ENCODE peak calls at places on chromosomes 7 and 10, in five cellular contexts. M is A549, B is OCI-LY7, R is hepatocyte, A is ovary. V is an unnamed sample.

GRCh38 chr7:112398534-112398933 is 51.7 kb upstream of the IFRD1 start:
- DNase-seq in A (no peak), M (no peak), B (no peak), R (no peak), V (no peak)

GRCh38 chr7:125396466-125397151 is 467.0 kb upstream of the POT1 start:
- DNase-seq in A (no peak), M (no peak), R (no peak), B (no peak), V (no peak)

GRCh38 chr10:17023386-17024298 is 106.0 kb downstream of the CUBN start:
- DNase-seq in B (peak; percentile 5), R (peak; percentile 75), A (no peak), M (peak; percentile 52), V (peak; percentile 87)

GRCh38 chr7:43823941-43824340 is 45.4 kb downstream of the MRPS24 start:
- DNase-seq in B (no peak), M (no peak), A (no peak), R (peak; percentile 8), V (no peak)

GRCh38 chr10:124053971-124054370 is 39.4 kb downstream of the CHST15 start:
- DNase-seq in R (no peak), M (no peak), A (no peak), B (no peak), V (no peak)

GRCh38 chr7:132500727-132501410 is 75.4 kb downstream of the PLXNA4 start:
- DNase-seq in M (no peak), R (peak; percentile 41), B (no peak), A (peak; percentile 79), V (peak; percentile 93)

GRCh38 chr7:27097686-27098492 is 2.1 kb upstream of the HOXA1 start:
- DNase-seq in B (no peak), A (no peak), M (no peak), R (no peak), V (no peak)

GRCh38 chr10:75287697-75288096 is 51.9 kb upstream of the COMTD1 start:
- DNase-seq in M (no peak), B (no peak), A (no peak), R (no peak), V (peak; percentile 52)

GRCh38 chr7:23353172-23353571 is 54.0 kb downstream of the MALSU1 start:
- DNase-seq in M (no peak), A (no peak), B (peak; percentile 62), R (no peak), V (no peak)

GRCh38 chr10:74529205-74529604 is 297.2 kb upstream of the KAT6B start:
- DNase-seq in B (no peak), R (no peak), M (no peak), A (no peak), V (no peak)

GRCh38 chr7:74262639-74263398 is 8.6 kb upstream of the RFC2 start:
- DNase-seq in M (no peak), B (no peak), R (no peak), A (no peak), V (no peak)

GRCh38 chr7:151177310-151177709 is 9.7 kb downstream of the ASB10 start:
- DNase-seq in A (no peak), R (no peak), B (no peak), M (no peak), V (no peak)

GRCh38 chr10:113221756-113222168 is 271.7 kb downstream of the TCF7L2 start:
- DNase-seq in M (no peak), R (peak; percentile 41), A (no peak), B (no peak), V (no peak)

GRCh38 chr10:29922904-29923303 is 136.5 kb downstream of the JCAD start:
- DNase-seq in B (no peak), A (no peak), M (no peak), R (no peak), V (no peak)

DNA sequence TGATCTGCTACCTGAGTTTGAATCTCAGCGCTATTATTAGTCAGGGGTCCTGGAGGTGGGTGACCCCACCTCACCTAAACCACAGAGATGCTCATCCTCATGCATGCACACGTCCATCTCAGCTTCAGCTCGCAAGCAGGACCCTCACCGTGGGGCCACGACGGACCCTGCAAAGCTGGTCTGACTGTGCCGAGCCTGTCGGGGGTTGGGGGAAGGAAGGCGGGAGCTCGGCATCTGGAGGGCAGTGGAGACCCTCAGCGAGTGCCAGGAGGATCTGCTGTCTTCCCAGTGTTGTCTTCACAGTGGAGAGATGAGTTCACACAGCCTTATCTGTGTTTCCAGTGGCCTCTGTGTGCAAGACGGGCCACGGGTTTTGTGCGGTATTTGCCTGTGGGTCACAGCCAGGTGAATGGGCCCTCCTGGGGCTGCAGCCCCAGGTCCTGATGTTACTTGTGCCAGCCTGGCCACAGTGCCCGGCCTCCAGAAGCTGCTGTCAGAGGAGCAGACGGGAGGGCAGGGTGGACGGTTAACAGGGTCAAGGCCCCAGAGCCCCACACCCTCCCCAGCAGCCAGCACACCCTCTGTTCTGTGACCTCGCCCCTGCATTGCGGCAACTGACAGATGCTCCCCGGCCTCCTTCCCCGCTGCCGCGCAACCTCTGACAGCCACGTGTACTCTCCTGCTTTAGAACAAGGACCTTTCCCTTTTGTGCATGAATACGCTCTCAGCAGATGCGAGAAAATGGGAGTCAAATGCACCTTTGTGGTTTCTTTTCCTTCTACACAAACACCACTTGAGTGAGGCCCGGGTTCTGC is 528.8 kb downstream of the DNAJB6 start:
- DNase-seq in M (no peak), B (no peak), R (no peak), A (no peak), V (no peak)
- H3K9me3 ChIP-seq in M (no peaks in the 10 kb centered on the region), B (no peaks in the 10 kb centered on the region), R (no peaks in the 10 kb centered on the region), A (no peaks in the 10 kb centered on the region), V (no peaks in the 10 kb centered on the region)

GRCh38 chr7:96996937-96997511 is 8.3 kb upstream of the DLX6 start:
- DNase-seq in B (no peak), R (no peak), M (no peak), A (no peak), V (no peak)
- H3K4me3 ChIP-seq in B (no peak overlapping the region), R (no peak overlapping the region), M (no peak overlapping the region), A (no peak overlapping the region), V (no peak overlapping the region)

GRCh38 chr10:130725474-130725970 is 586.0 kb downstream of the TCERG1L start:
- DNase-seq in R (no peak), M (no peak), A (no peak), B (no peak), V (no peak)

GRCh38 chr10:130723704-130724103 is 587.5 kb downstream of the GLRX3 start:
- DNase-seq in A (no peak), R (no peak), M (no peak), B (no peak), V (no peak)

GRCh38 chr10:130719447-130719752 is 583.2 kb downstream of the GLRX3 start:
- DNase-seq in R (no peak), M (no peak), A (no peak), B (no peak), V (no peak)

GRCh38 chr10:130720235-130720634 is 584.0 kb downstream of the GLRX3 start:
- DNase-seq in R (no peak), B (no peak), M (no peak), A (no peak), V (no peak)

DNA sequence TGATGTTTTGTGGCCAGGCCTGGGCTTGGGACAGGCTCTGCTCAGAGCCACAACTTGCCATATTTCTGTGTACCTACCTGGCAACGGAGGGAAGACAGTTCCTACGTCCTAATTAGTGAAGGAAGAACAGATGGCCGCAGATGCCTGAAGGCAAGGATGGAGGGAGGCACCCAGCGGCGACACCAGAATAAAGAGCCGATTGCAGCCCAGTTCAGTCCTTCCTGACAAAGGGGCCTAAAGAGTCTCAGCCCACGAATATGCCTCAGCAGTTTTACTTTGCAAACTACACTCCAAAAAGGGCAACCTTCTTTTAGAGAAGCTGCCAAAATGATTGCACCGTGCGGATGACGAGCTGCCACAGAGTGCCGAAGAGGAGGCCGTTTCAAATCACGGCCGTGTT is 585.8 kb downstream of the GLRX3 start:
- DNase-seq in B (no peak), A (no peak), R (no peak), M (no peak), V (no peak)
- H3K9me3 ChIP-seq in B (no peaks in the 10 kb centered on the region), A (no peaks in the 10 kb centered on the region), R (no peaks in the 10 kb centered on the region), M (no peaks in the 10 kb centered on the region), V (no peaks in the 10 kb centered on the region)

GRCh38 chr10:102781089-102781920 is 37.6 kb downstream of the WBP1L start:
- DNase-seq in B (no peak), M (no peak), A (no peak), R (peak; percentile 32), V (no peak)

GRCh38 chr10:102783541-102783930 is 39.8 kb downstream of the WBP1L start:
- DNase-seq in A (no peak), B (no peak), M (no peak), R (no peak), V (no peak)

GRCh38 chr10:102780246-102780645 is 36.5 kb downstream of the WBP1L start:
- DNase-seq in A (no peak), R (no peak), B (no peak), M (no peak), V (no peak)

GRCh38 chr10:102782698-102783540 is 39.2 kb downstream of the WBP1L start:
- DNase-seq in M (no peak), B (no peak), R (peak; percentile 32), A (peak; percentile 80), V (peak; percentile 92)

DNA sequence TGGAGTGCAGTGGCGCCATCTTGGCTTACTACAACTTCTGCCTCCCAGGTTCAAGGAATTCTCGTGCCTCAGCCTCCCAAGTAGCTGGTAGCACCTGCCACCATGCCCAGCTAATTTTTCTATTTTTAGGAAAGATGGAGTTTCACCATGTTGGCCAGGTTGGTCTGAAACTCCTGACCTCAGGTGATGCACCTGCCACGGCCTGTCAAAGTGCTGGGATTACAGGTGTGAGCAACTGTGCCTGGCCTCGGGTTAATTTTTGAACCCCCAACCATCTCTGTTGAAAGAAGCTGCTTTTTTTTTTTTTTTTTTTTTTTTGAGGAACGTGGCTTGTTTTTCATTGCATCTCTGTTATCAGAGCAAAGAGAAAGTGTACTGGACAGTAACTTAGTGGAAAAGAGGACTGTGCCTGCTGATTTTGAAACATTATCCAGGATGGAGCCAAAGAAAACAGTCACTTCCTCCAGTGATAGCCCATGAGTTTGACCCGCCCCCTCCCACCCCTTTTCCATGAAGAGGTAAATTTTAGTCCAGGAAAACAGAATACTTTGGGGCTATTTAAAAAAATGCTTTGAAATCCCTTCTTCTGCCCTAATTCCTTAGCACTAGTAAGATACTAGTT is 38.3 kb downstream of the WBP1L start:
- DNase-seq in A (no peak), R (no peak), B (no peak), M (no peak), V (no peak)
- H3K4me3 ChIP-seq in A (no peak overlapping the region), R (no peak overlapping the region), B (no peak overlapping the region), M (no peak overlapping the region), V (peak overlapping the region; percentile 5)

DNA sequence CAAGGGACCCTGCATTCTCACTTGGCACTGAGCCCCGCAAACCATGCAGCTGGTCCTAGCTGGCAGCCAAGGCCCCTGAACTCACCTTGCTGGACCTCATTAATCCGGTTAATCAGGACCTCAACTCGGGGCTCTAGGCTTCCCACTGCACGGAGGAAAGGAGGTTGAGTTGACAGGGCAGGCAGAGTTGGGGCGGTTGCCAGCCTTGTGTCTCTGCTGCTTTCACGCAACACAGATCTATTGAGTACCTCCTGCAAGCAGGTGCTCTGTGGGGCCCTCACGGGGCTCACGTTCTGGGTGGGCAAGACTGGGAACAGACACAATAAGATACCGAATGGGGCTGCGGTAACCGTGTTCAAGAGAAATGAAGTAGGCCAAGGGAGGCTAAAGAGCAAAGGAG is 6.2 kb downstream of the SYCE1 start:
- DNase-seq in A (no peak), R (no peak), M (no peak), B (no peak), V (no peak)
- H3K9me3 ChIP-seq in A (no peaks in the 10 kb centered on the region), R (no peaks in the 10 kb centered on the region), M (no peaks in the 10 kb centered on the region), B (no peaks in the 10 kb centered on the region), V (no peaks in the 10 kb centered on the region)

GRCh38 chr7:157966490-157966889 is 621.1 kb downstream of the PTPRN2 start:
- DNase-seq in R (no peak), B (no peak), M (no peak), A (no peak), V (no peak)
- H3K4me3 ChIP-seq in R (no peak overlapping the region), B (no peak overlapping the region), M (no peak overlapping the region), A (no peak overlapping the region), V (no peak overlapping the region)

GRCh38 chr7:158472631-158473030 is 115.0 kb downstream of the PTPRN2 start:
- DNase-seq in R (no peak), A (no peak), B (no peak), M (no peak), V (no peak)
- H3K9me3 ChIP-seq in R (no peaks in the 10 kb centered on the region), A (no peaks in the 10 kb centered on the region), B (no peaks in the 10 kb centered on the region), M (no peaks in the 10 kb centered on the region), V (no peaks in the 10 kb centered on the region)

V was measured in right atrium auricular region.